ENCODE peak calls at places on chromosomes 1 and 21, in four cellular contexts. One of them, this sample, is unnamed.

GRCh38 chr1:94317790-94318188 is 80.4 kb upstream of the ARHGAP29 start:
- ATAC-seq in A549: no peak
- ATAC-seq in upper lobe of left lung: no peak
- ATAC-seq in GM12878: no peak
- ATAC-seq in this sample: no peak

GRCh38 chr1:42853116-42853884 is 6.9 kb downstream of the ZNF691 start:
- ATAC-seq in A549: no peak
- ATAC-seq in GM12878: no peak
- ATAC-seq in upper lobe of left lung: no peak
- ATAC-seq in this sample: no peak

GRCh38 chr1:167460836-167461235 is 57.5 kb downstream of the CD247 start:
- ATAC-seq in GM12878: no peak
- ATAC-seq in upper lobe of left lung: no peak
- ATAC-seq in A549: no peak
- ATAC-seq in this sample: no peak

GRCh38 chr1:117600325-117600916 is 5.4 kb upstream of the TENT5C start:
- ATAC-seq in A549: no peak
- ATAC-seq in upper lobe of left lung: no peak
- ATAC-seq in GM12878: no peak
- ATAC-seq in this sample: no peak

GRCh38 chr1:151098126-151098525 is 27.6 kb downstream of the GABPB2 start:
- ATAC-seq in GM12878: no peak
- ATAC-seq in A549: no peak
- ATAC-seq in upper lobe of left lung: no peak
- ATAC-seq in this sample: no peak

GRCh38 chr1:60923287-60924110 is 158.9 kb upstream of the NFIA start:
- ATAC-seq in GM12878: no peak
- ATAC-seq in A549: no peak
- ATAC-seq in upper lobe of left lung: no peak
- ATAC-seq in this sample: no peak

GRCh38 chr1:53266038-53266437 is 27.7 kb upstream of the MAGOH start:
- ATAC-seq in A549: peak
- ATAC-seq in GM12878: peak
- ATAC-seq in upper lobe of left lung: no peak
- ATAC-seq in this sample: no peak

GRCh38 chr1:27429029-27429425 is 36.6 kb downstream of the GPR3 start:
- ATAC-seq in A549: no peak
- ATAC-seq in upper lobe of left lung: no peak
- ATAC-seq in GM12878: no peak
- ATAC-seq in this sample: peak

GRCh38 chr21:25834376-25834775 is 99.6 kb downstream of the GABPA start:
- ATAC-seq in A549: no peak
- ATAC-seq in GM12878: no peak
- ATAC-seq in upper lobe of left lung: no peak
- ATAC-seq in this sample: no peak

GRCh38 chr1:234978397-234979291 is 150.0 kb downstream of the TOMM20 start:
- ATAC-seq in upper lobe of left lung: peak
- ATAC-seq in A549: peak
- ATAC-seq in GM12878: peak
- ATAC-seq in this sample: peak

GRCh38 chr1:203320546-203321272 is 15.4 kb downstream of the BTG2 start:
- ATAC-seq in A549: no peak
- ATAC-seq in upper lobe of left lung: peak
- ATAC-seq in GM12878: peak
- ATAC-seq in this sample: peak

GRCh38 chr1:78277253-78277652 is 213.5 kb upstream of the PTGFR start:
- ATAC-seq in A549: no peak
- ATAC-seq in GM12878: peak
- ATAC-seq in upper lobe of left lung: no peak
- ATAC-seq in this sample: no peak

GRCh38 chr1:185342672-185343259 is 25.7 kb upstream of the IVNS1ABP start:
- ATAC-seq in upper lobe of left lung: no peak
- ATAC-seq in A549: no peak
- ATAC-seq in GM12878: no peak
- ATAC-seq in this sample: no peak

GRCh38 chr1:107687846-107688753 is 276.9 kb downstream of the VAV3 start:
- ATAC-seq in A549: peak
- ATAC-seq in upper lobe of left lung: no peak
- ATAC-seq in GM12878: no peak
- ATAC-seq in this sample: no peak

GRCh38 chr21:19340954-19341353 is 937.4 kb upstream of the TMPRSS15 start:
- ATAC-seq in GM12878: no peak
- ATAC-seq in upper lobe of left lung: no peak
- ATAC-seq in A549: no peak
- ATAC-seq in this sample: no peak

GRCh38 chr1:225004396-225004795 is 74.9 kb downstream of the DNAH14 start:
- ATAC-seq in A549: peak
- ATAC-seq in upper lobe of left lung: no peak
- ATAC-seq in GM12878: no peak
- ATAC-seq in this sample: no peak
- TF ChIP-seq EP300 in A549: no peak
- TF ChIP-seq EP300 in upper lobe of left lung: no peak
- TF ChIP-seq EP300 in GM12878: no peak
- TF ChIP-seq EP300 in this sample: no peak

GRCh38 chr1:112502827-112503226 is 5.9 kb upstream of the WNT2B start:
- ATAC-seq in upper lobe of left lung: peak
- ATAC-seq in A549: no peak
- ATAC-seq in GM12878: no peak
- ATAC-seq in this sample: peak
- H3K27ac ChIP-seq in upper lobe of left lung: no peak
- H3K27ac ChIP-seq in A549: no peak
- H3K27ac ChIP-seq in GM12878: no peak
- H3K27ac ChIP-seq in this sample: no peak

GRCh38 chr1:20187103-20187812 is 940 bp upstream of the PLA2G2C start:
- ATAC-seq in A549: no peak
- ATAC-seq in upper lobe of left lung: no peak
- ATAC-seq in GM12878: no peak
- ATAC-seq in this sample: no peak
- TF ChIP-seq EP300 in A549: no peak
- TF ChIP-seq EP300 in upper lobe of left lung: no peak
- TF ChIP-seq EP300 in GM12878: no peak
- TF ChIP-seq EP300 in this sample: no peak

GRCh38 chr1:209383422-209383821 is 200.1 kb upstream of the CAMK1G start:
- ATAC-seq in GM12878: no peak
- ATAC-seq in A549: no peak
- ATAC-seq in upper lobe of left lung: no peak
- ATAC-seq in this sample: no peak
- H3K27ac ChIP-seq in GM12878: no peak
- H3K27ac ChIP-seq in A549: no peak
- H3K27ac ChIP-seq in upper lobe of left lung: no peak
- H3K27ac ChIP-seq in this sample: no peak

This sample was measured in gastroesophageal sphincter.